ENCODE peak calls at places on chromosomes 12 and 14, in eight cellular contexts. H is body of pancreas; T is lower lobe of right lung; U is left cardiac atrium; P is Panc1; O is aorta; Q is pancreas; D is CD8-positive, alpha-beta T cell. K is an unnamed sample.

GRCh38 chr14:70061108-70061507 is 127.6 kb downstream of the SLC8A3 start:
- ATAC-seq in T (no peak), P (no peak), D (no peak), U (peak; percentile 55), H (no peak), Q (no peak), O (no peak), K (no peak)

GRCh38 chr14:64930085-64930843 is 12.3 kb downstream of the GPX2 start:
- ATAC-seq in P (no peak), H (no peak), Q (peak; percentile 60), O (no peak), D (no peak), U (peak; percentile 91), T (peak; percentile 47), K (peak; percentile 85)

GRCh38 chr14:101849640-101850039 is 88.1 kb downstream of the PPP2R5C start:
- ATAC-seq in Q (no peak), T (no peak), P (no peak), D (peak; percentile 37), O (no peak), H (no peak), U (peak; percentile 26), K (no peak)

GRCh38 chr12:117042171-117042809 is 56.9 kb downstream of the TESC start:
- ATAC-seq in O (no peak), H (peak; percentile 22), U (peak; percentile 90), P (peak; percentile 60), D (no peak), Q (peak; percentile 34), T (no peak), K (no peak)

GRCh38 chr14:69780952-69781351 is 14.0 kb downstream of the SRSF5 start:
- ATAC-seq in H (peak; percentile 30), Q (no peak), D (no peak), U (no peak), O (no peak), P (no peak), T (no peak), K (no peak)

GRCh38 chr12:92158711-92159534 is 13.3 kb upstream of the BTG1 start:
- ATAC-seq in O (no peak), D (peak; percentile 57), U (no peak), P (no peak), H (no peak), Q (no peak), T (no peak), K (no peak)

GRCh38 chr14:55348766-55349453 is 62.7 kb downstream of the ATG14 start:
- ATAC-seq in O (no peak), D (no peak), H (no peak), T (no peak), P (no peak), Q (no peak), U (no peak), K (no peak)

GRCh38 chr14:36383674-36384421 is 63.4 kb upstream of the MBIP start:
- ATAC-seq in P (no peak), Q (peak; percentile 57), O (peak; percentile 87), H (peak; percentile 42), U (peak; percentile 100), D (no peak), T (peak; percentile 95), K (no peak)

GRCh38 chr14:103007555-103007954 is 49.8 kb downstream of the CDC42BPB start:
- ATAC-seq in P (no peak), O (peak; percentile 44), T (peak; percentile 29), D (no peak), Q (no peak), U (peak; percentile 74), H (peak; percentile 31), K (no peak)

GRCh38 chr12:51749986-51750317 is 98.6 kb downstream of the FIGNL2 start:
- ATAC-seq in D (no peak), Q (no peak), U (no peak), H (no peak), P (no peak), O (no peak), T (no peak), K (no peak)

GRCh38 chr14:35088514-35088913 is 33.3 kb downstream of the PPP2R3C start:
- ATAC-seq in H (no peak), P (no peak), U (no peak), D (no peak), Q (no peak), T (no peak), O (no peak), K (peak; percentile 53)

GRCh38 chr12:132327351-132328171 is 1.8 kb downstream of the GALNT9 start:
- ATAC-seq in U (peak; percentile 80), D (peak; percentile 57), Q (peak; percentile 67), O (peak; percentile 6), P (peak; percentile 78), H (peak; percentile 38), T (peak; percentile 83), K (peak; percentile 62)

GRCh38 chr12:87661770-87662402 is 367.3 kb downstream of the C12orf50 start:
- ATAC-seq in D (no peak), O (no peak), Q (peak; percentile 93), H (peak; percentile 80), P (peak; percentile 89), T (peak; percentile 77), U (peak; percentile 61), K (peak; percentile 79)

GRCh38 chr12:46160981-46161690 is 107.7 kb downstream of the SLC38A1 start:
- ATAC-seq in T (peak; percentile 7), P (no peak), H (no peak), O (no peak), Q (no peak), U (no peak), D (no peak), K (peak; percentile 89)

GRCh38 chr14:23866269-23866668 is 87.3 kb upstream of the DHRS4 start:
- ATAC-seq in P (no peak), O (no peak), D (no peak), T (no peak), H (no peak), U (no peak), Q (no peak), K (no peak)

K was measured in SK-N-SH treated with all-trans-retinoic acid at 6 μM for 48 hours.